ENCODE peak calls at places on chromosomes 7 and 10, in six cellular contexts. J is HCT116, A is IMR-90, S is Panc1, Y is tibial nerve, X is adrenal gland. V is an unnamed sample.

GRCh38 chr10:68212721-68213352 is 19.1 kb downstream of the ATOH7 start:
- DNase-seq in J (no peak), A (peak; percentile 67), S (no peak), Y (no peak), X (no peak), V (no peak)

GRCh38 chr10:95257849-95258248 is 33.0 kb downstream of the PDLIM1 start:
- DNase-seq in S (no peak), X (no peak), J (no peak), A (no peak), Y (no peak), V (no peak)

GRCh38 chr7:111113263-111114017 is 22.5 kb downstream of the LRRN3 start:
- DNase-seq in S (no peak), J (no peak), X (no peak), Y (no peak), A (peak; percentile 86), V (no peak)

GRCh38 chr10:114974625-114975421 is 36.8 kb downstream of the TRUB1 start:
- DNase-seq in A (no peak), J (no peak), Y (no peak), X (peak; percentile 13), S (no peak), V (no peak)

GRCh38 chr7:55189447-55189760 is 170.6 kb downstream of the EGFR start:
- DNase-seq in J (no peak), A (no peak), S (no peak), Y (no peak), X (no peak), V (no peak)

GRCh38 chr10:30536578-30536977 is 93.0 kb downstream of the LYZL2 start:
- DNase-seq in S (no peak), X (no peak), A (no peak), J (no peak), Y (no peak), V (no peak)

GRCh38 chr10:88389456-88389855 is 193.7 kb downstream of the RNLS start:
- DNase-seq in S (no peak), Y (no peak), J (no peak), A (peak; percentile 73), X (peak; percentile 37), V (no peak)

GRCh38 chr7:124031919-124032318 is 948 bp downstream of the TMEM229A start:
- DNase-seq in X (no peak), J (no peak), S (no peak), Y (no peak), A (no peak), V (no peak)

GRCh38 chr10:89391882-89392756 is at the start of gene IFIT1:
- DNase-seq in Y (no peak), S (no peak), J (peak; percentile 68), X (peak; percentile 69), A (peak; percentile 95), V (peak; percentile 82)

GRCh38 chr7:11077816-11078215 is 104.1 kb downstream of the PHF14 start:
- DNase-seq in J (no peak), X (no peak), Y (no peak), S (no peak), A (no peak), V (no peak)

GRCh38 chr7:53744361-53744760 is 708.9 kb downstream of the POM121L12 start:
- DNase-seq in Y (no peak), S (no peak), X (no peak), J (no peak), A (no peak), V (no peak)

GRCh38 chr10:122163182-122164027 is 107.7 kb upstream of the BTBD16 start:
- DNase-seq in A (peak; percentile 52), Y (no peak), X (no peak), J (no peak), S (no peak), V (no peak)

GRCh38 chr10:43407148-43407575 is 1.8 kb downstream of the HNRNPF start:
- DNase-seq in J (no peak), Y (no peak), S (no peak), X (peak; percentile 66), A (peak; percentile 36), V (no peak)

GRCh38 chr7:14902589-14902963 is at the start of gene DGKB:
- DNase-seq in A (peak; percentile 3), X (no peak), S (no peak), J (no peak), Y (no peak), V (no peak)

GRCh38 chr10:955820-956217 is 24.3 kb upstream of the LARP4B start:
- DNase-seq in S (no peak), A (no peak), J (no peak), X (no peak), Y (no peak), V (no peak)

GRCh38 chr10:115432188-115432819 is 339.1 kb downstream of the ATRNL1 start:
- DNase-seq in A (peak; percentile 6), X (no peak), Y (no peak), J (peak; percentile 26), S (no peak), V (no peak)

GRCh38 chr10:132094581-132095234 is 29.0 kb downstream of the JAKMIP3 start:
- DNase-seq in A (no peak), X (no peak), J (no peak), S (no peak), Y (no peak), V (peak; percentile 20)

GRCh38 chr10:21292763-21293517 is 232.5 kb downstream of the SKIDA1 start:
- DNase-seq in Y (peak; percentile 73), S (no peak), A (peak; percentile 98), J (peak; percentile 95), X (peak; percentile 85), V (peak; percentile 71)

GRCh38 chr7:157501576-157501975 is 164.8 kb downstream of the DNAJB6 start:
- DNase-seq in S (no peak), J (no peak), A (no peak), X (no peak), Y (no peak), V (no peak)

DNA sequence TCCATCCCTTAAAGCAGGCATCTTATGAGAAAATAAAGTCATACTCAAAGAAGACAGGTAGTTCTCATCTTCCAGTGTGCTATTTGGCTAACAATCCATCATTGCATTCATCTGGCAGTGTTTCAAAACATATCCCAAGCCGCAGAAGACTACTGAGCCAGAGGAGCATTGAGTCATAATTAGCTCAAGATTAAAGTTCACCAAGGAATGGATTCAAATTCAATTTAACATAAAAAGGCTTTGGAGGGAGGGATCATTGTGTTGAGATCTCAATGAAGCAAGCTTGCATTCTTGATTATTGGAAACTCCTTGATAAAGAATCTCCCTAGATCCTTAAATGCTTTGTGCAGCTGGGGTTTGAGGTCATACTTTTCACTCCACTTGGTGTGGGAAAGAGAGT is 142.8 kb upstream of the SEMA3A start:
- DNase-seq in A (peak; percentile 77), Y (no peak), S (no peak), J (no peak), X (no peak), V (peak; percentile 3)
- H3K27ac ChIP-seq in A (no peak overlapping the region), Y (no peak overlapping the region), S (no peak overlapping the region), J (no peak overlapping the region), X (no peak overlapping the region), V (no peak overlapping the region)

GRCh38 chr10:104767282-104767681 is 126.2 kb downstream of the SORCS3 start:
- DNase-seq in A (no peak), J (no peak), Y (no peak), S (no peak), X (no peak), V (no peak)

GRCh38 chr10:104767745-104768144 is 126.7 kb downstream of the SORCS3 start:
- DNase-seq in A (no peak), Y (no peak), X (no peak), S (no peak), J (peak; percentile 13), V (no peak)

GRCh38 chr10:104762793-104763192 is 121.7 kb downstream of the SORCS3 start:
- DNase-seq in A (no peak), S (no peak), X (no peak), J (no peak), Y (no peak), V (no peak)

DNA sequence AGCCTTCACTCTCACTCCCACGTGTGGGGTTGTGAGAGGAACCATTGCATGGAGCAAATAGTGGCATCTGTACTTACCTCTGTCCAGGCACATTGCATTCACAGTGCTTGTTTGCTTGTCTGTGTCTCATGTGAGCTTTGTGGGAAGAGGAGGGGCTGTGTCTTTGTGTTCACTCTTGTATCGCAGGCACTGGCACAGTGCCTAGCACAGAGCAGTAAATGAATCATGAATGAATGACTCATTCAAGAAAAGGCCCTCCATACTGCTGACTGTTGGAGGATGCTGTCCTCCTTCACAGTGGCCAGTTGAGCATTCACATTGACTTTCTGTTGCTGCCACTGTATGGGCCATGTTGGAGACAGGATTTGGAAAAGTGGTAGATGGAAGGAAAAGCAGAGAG is 125.3 kb downstream of the SORCS3 start:
- DNase-seq in X (peak; percentile 13), Y (no peak), A (no peak), S (no peak), J (peak; percentile 67), V (peak; percentile 3)
- H3K27ac ChIP-seq in X (no peak overlapping the region), Y (no peak overlapping the region), A (no peak overlapping the region), S (no peak overlapping the region), J (no peak overlapping the region), V (no peak overlapping the region)

GRCh38 chr10:79440281-79440680 is 5.1 kb downstream of the ZCCHC24 start:
- DNase-seq in A (no peak), S (no peak), X (no peak), J (no peak), Y (no peak), V (no peak)
- H3K27ac ChIP-seq in A (peak overlapping the region; percentile 3), S (no peak overlapping the region), X (no peak overlapping the region), J (no peak overlapping the region), Y (peak overlapping the region; percentile 68), V (no peak overlapping the region)

DNA sequence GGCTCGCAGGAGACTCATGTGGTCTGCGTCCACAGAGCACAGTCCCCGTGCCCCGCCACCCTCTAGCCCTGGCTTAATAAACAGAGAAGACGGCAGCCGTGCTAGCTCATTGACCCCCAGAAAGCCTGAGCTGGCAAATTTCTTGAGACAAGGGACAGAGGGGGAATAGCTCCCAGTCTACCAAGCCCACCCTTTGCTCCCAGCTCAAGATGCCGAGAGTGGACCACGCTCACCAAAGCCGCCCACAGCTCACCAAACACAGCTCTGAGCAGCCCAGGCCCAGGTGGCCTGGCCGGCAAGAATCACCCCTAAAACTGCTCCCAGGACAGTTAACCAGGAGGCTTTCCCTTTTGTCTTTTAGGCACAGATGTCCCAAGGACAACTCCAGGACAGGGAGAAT is 5.4 kb downstream of the PDGFA start:
- DNase-seq in A (no peak), J (no peak), Y (no peak), X (no peak), S (no peak), V (no peak)
- H3K27ac ChIP-seq in A (no peak overlapping the region), J (no peak overlapping the region), Y (no peak overlapping the region), X (no peak overlapping the region), S (no peak overlapping the region), V (peak overlapping the region; percentile 80)

GRCh38 chr7:73549176-73549575 is 8.3 kb downstream of the BCL7B start:
- DNase-seq in J (no peak), S (no peak), X (no peak), A (no peak), Y (no peak), V (no peak)
- H3K27ac ChIP-seq in J (no peak overlapping the region), S (no peak overlapping the region), X (no peak overlapping the region), A (no peak overlapping the region), Y (no peak overlapping the region), V (no peak overlapping the region)

DNA sequence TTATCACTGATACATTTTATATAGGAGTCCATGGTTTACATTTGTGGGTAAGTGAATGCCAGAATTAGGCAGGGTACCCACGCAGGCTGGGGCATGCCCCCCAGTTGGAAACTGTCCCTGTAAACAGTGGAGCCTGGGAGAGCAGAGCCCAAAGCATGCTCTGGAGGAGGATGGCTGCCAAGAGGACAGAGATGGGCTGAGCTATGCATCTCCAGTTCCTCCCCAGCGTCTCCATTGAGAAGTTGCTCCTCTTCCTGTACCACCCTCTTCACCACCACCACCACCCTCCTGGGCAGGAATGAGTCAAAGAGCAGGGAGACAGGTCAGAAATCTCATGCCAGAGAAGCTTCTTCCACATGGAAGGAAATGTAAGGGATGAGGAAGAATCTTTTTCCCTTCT is 67.7 kb upstream of the KMT2E start:
- DNase-seq in A (no peak), S (no peak), J (no peak), Y (no peak), X (no peak), V (no peak)
- H3K27ac ChIP-seq in A (peak overlapping the region; percentile 47), S (no peak overlapping the region), J (no peak overlapping the region), Y (no peak overlapping the region), X (no peak overlapping the region), V (peak overlapping the region; percentile 99)

V was measured in epithelial cell of prostate.